ENCODE peak calls at places on chromosomes 3 and 15, in six cellular contexts. H is coronary artery, Y is glutamatergic neuron, U is OCI-LY7, R is astrocyte, W is foreskin keratinocyte. X is an unnamed sample.

GRCh38 chr15:62483817-62484216 is 318.7 kb upstream of the C2CD4B start:
- DNase-seq in H (no peak), Y (no peak), U (no peak), R (no peak), W (no peak), X (no peak)

GRCh38 chr3:186247821-186248814 is 113.9 kb downstream of the DGKG start:
- DNase-seq in H (peak), Y (no peak), U (no peak), R (peak), W (no peak), X (no peak)

GRCh38 chr15:48862705-48863104 is 15.2 kb upstream of the EID1 start:
- DNase-seq in H (no peak), Y (no peak), U (no peak), R (no peak), W (no peak), X (no peak)

GRCh38 chr3:116517308-116517707 is 72.0 kb upstream of the LSAMP start:
- DNase-seq in H (no peak), Y (no peak), U (peak), R (peak), W (peak), X (no peak)

GRCh38 chr15:88913017-88913849 is at the start of gene MFGE8:
- DNase-seq in H (peak), Y (peak), U (peak), R (peak), W (peak), X (no peak)

GRCh38 chr3:43870110-43870509 is 179.4 kb downstream of the ABHD5 start:
- DNase-seq in H (no peak), Y (no peak), U (no peak), R (peak), W (peak), X (peak)

GRCh38 chr3:85161544-85161943 is 202.8 kb downstream of the CADM2 start:
- DNase-seq in H (no peak), Y (no peak), U (no peak), R (peak), W (peak), X (no peak)

GRCh38 chr3:13509066-13509815 is 29.1 kb downstream of the HDAC11 start:
- DNase-seq in H (no peak), Y (no peak), U (no peak), R (no peak), W (no peak), X (no peak)

GRCh38 chr3:149532463-149533180 is 58.1 kb downstream of the TM4SF4 start:
- DNase-seq in H (no peak), Y (peak), U (no peak), R (no peak), W (no peak), X (no peak)

GRCh38 chr3:6601374-6601773 is 259.5 kb upstream of the GRM7 start:
- DNase-seq in H (no peak), Y (no peak), U (no peak), R (no peak), W (no peak), X (no peak)

DNA sequence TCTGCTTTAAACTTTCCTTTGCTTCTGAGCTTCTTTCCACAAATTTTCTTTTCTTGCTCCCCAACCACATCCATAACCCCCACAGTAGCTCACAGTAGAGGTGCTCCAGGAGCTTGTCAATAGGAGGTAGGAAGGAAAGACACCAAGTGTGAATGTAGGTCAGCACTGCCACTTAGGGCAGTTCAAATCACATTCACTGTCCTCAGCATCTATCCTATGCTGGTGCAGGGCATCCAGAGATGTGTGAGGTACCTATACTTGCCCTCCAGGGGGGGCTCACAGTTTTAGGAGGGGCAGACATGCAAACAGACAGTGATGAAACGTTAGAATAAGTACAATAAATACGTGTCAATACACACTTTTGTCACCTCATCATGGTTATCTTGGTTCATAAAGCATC is 1.5 kb upstream of the SPSB4 start:
- DNase-seq in H (no peak), Y (no peak), U (no peak), R (no peak), W (no peak), X (no peak)
- TF ChIP-seq CTCF in H (no peak), Y (peak), U (peak), R (peak), W (peak), X (peak)

DNA sequence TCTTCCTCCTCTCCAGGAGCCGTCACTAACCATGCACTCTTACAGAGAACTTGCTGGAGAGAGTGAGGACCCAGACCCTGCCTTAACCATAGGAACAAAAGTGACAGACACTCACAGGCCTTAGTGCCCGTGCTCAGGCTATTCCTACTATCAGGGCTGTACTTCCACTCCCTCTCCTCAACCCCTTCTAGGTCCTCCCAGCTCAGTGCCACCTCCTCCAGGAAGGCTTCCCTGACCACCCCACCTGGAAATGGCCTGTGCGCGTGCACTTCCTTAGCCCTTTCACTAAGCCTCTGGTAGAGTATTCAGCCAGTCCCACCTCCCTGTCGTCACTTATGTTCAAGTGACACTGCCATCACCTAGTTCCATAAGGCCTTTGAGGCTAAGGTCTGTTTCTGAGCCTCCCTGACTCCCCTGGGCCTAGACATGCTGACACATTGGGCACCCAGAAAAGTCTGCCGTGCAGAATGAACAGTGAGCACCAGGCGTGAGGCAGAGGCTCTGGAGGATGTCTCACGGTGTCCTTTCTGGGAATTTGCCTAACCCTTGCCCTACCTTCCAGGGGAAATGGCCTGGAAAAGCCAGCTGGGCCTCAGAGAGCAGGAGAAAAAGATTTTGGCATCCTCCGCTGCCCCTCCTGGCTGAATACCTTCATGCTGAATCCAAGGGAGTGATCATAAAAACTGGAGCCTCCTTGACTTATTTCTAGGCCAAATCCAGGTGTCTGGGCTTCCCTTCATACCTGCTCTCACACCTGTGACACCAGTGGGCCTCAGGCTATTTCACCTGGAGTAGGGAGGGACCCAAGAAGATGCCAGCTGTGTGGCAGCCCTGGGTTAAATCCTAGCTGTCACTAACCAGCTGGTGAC is 108.5 kb upstream of the SMAD3 start:
- DNase-seq in H (peak), Y (no peak), U (peak), R (no peak), W (peak), X (no peak)
- TF ChIP-seq CTCF in H (no peak), Y (no peak), U (no peak), R (no peak), W (no peak), X (no peak)

DNA sequence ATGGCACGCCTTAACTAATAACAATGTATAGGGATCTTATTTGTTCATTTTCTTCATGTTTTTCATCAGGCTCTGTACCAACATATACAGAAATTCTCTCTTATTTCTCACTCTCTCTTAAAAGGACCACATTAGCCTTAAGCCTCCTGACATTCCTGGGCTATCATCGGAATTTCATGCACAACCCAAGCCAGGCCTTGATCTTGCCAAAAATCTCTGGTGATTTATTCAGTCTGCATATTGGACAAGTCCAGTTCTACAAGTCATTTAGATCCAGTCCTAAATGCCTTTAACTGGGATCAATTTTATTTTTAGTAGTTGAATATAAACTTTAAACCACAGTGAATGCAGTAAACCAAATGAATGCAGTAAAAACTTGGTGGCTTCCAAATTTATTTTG is 385.4 kb downstream of the MECOM start:
- DNase-seq in H (no peak), Y (no peak), U (no peak), R (peak), W (no peak), X (no peak)
- TF ChIP-seq CTCF in H (no peak), Y (no peak), U (no peak), R (no peak), W (no peak), X (no peak)

DNA sequence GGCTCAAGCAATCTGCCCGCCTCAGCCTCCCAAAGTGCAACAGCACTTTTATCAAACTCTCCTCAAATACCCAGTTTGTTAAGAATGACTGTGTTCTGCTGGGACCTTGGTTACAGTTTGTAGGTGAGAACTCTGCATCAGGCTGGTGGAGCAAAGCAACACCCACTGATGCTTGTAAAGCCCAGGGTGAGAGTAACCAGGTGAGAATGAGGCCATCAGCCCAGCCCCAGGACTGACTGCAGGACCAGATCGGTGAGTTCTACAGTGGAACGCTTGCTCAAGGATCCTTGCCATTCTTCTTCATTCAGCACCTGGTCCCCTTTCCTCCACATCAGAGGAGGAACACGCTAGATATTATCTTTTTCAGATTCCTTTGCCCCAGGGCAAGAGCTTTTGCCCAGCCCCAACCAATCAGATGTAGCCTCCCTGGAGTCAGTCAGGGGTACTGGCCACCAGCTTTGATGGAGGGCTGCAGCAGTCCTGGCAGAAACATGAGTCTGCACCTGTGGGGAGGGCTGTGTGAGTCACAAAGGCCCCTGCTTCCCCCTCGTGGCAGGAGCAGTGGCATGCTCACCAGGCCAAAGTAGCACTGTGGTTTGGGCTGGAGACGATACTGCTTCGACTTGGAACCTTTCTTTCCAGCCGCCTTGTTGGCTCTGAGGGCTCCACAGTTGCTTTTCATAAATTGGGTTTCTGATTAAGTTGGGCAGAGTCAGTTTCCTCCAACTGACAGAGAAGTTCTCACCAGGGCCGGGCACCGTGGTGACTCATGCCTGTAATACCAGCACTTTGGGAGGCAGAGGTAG is 3.5 kb upstream of the SHISA5 start:
- DNase-seq in H (no peak), Y (peak), U (peak), R (peak), W (peak), X (peak)
- TF ChIP-seq CTCF in H (no peak), Y (no peak), U (peak), R (peak), W (peak), X (peak)

GRCh38 chr3:51739100-51739499 is 32.2 kb downstream of the GRM2 start:
- DNase-seq in H (no peak), Y (no peak), U (no peak), R (no peak), W (no peak), X (no peak)
- TF ChIP-seq CTCF in H (no peak), Y (no peak), U (no peak), R (no peak), W (no peak), X (no peak)